ENCODE peak calls at places on chromosomes 1 and 21, in six cellular contexts. Q is GM12878, E is H1, Z is K562, B is HCT116, X is HepG2. S is an unnamed sample.
A peak's percentile ranks its signal among the peaks of the same experiment; 100 is the strongest.

GRCh38 chr1:28668191-28668955 is at the start of gene GMEB1:
- DNase-seq in Z (peak; percentile 95), E (no peak), B (peak; percentile 56), Q (peak; percentile 34), X (peak; percentile 73), S (peak; percentile 87)

GRCh38 chr1:22916469-22916817 is 56.2 kb downstream of the LACTBL1 start:
- DNase-seq in Q (no peak), E (no peak), B (no peak), X (no peak), Z (no peak), S (no peak)

GRCh38 chr1:19802269-19802668 is 2.6 kb upstream of the TMCO4 start:
- DNase-seq in E (no peak), B (no peak), X (no peak), Q (no peak), Z (no peak), S (no peak)

GRCh38 chr21:43585924-43586411 is 73.3 kb downstream of the HSF2BP start:
- DNase-seq in Z (no peak), Q (no peak), X (peak; percentile 99), B (peak; percentile 61), E (no peak), S (peak; percentile 35)

GRCh38 chr1:3483801-3484444 is 29.5 kb downstream of the ARHGEF16 start:
- DNase-seq in Z (peak; percentile 61), B (no peak), Q (no peak), X (peak; percentile 36), E (peak; percentile 44), S (peak; percentile 39)

GRCh38 chr1:113388621-113389355 is 1.5 kb upstream of the MAGI3 start:
- DNase-seq in E (no peak), X (peak; percentile 91), Q (no peak), B (no peak), Z (peak; percentile 74), S (peak; percentile 86)

GRCh38 chr1:75275107-75275506 is 140.9 kb downstream of the LHX8 start:
- DNase-seq in B (no peak), Q (no peak), Z (no peak), E (no peak), X (no peak), S (no peak)

GRCh38 chr1:34162852-34163766 is 1.9 kb downstream of the CSMD2 start:
- DNase-seq in Z (peak; percentile 50), B (peak; percentile 39), X (peak; percentile 32), Q (no peak), E (peak; percentile 86), S (peak; percentile 62)

GRCh38 chr1:29258189-29258973 is 22.1 kb downstream of the PTPRU start:
- DNase-seq in Z (peak; percentile 64), Q (no peak), E (no peak), B (no peak), X (no peak), S (no peak)

GRCh38 chr1:232183802-232184201 is 446.1 kb downstream of the SIPA1L2 start:
- DNase-seq in Q (no peak), B (no peak), X (no peak), E (no peak), Z (no peak), S (peak; percentile 50)

GRCh38 chr1:78441921-78442320 is 48.9 kb upstream of the PTGFR start:
- DNase-seq in Q (no peak), B (no peak), E (no peak), X (no peak), Z (no peak), S (no peak)

GRCh38 chr1:55309053-55309452 is 93.9 kb upstream of the USP24 start:
- DNase-seq in Q (no peak), E (no peak), Z (no peak), X (no peak), B (no peak), S (no peak)

GRCh38 chr1:110524311-110525249 is 5.6 kb upstream of the KCNA10 start:
- DNase-seq in B (peak; percentile 27), Q (no peak), E (peak; percentile 53), X (peak; percentile 21), Z (peak; percentile 70), S (peak; percentile 45)

GRCh38 chr1:54986532-54986931 is 6.1 kb downstream of the TMEM61 start:
- DNase-seq in Q (no peak), Z (no peak), E (no peak), B (no peak), X (no peak), S (no peak)

GRCh38 chr1:157418659-157419058 is 133.7 kb downstream of the FCRL5 start:
- DNase-seq in X (no peak), Q (no peak), E (no peak), Z (no peak), B (no peak), S (no peak)

GRCh38 chr1:118717893-118718292 is 270.2 kb downstream of the TBX15 start:
- DNase-seq in X (no peak), B (no peak), E (no peak), Q (no peak), Z (no peak), S (no peak)

GRCh38 chr21:44765231-44766013 is 36.2 kb downstream of the UBE2G2 start:
- DNase-seq in B (no peak), E (no peak), Q (no peak), X (no peak), Z (peak; percentile 70), S (no peak)

GRCh38 chr1:19042675-19043578 is 86.5 kb upstream of the IFFO2 start:
- DNase-seq in B (no peak), Z (no peak), X (no peak), E (no peak), Q (no peak), S (no peak)

GRCh38 chr1:233300326-233300725 is 4.8 kb upstream of the PCNX2 start:
- DNase-seq in Q (no peak), B (no peak), X (no peak), E (no peak), Z (no peak), S (no peak)

GRCh38 chr1:46393510-46393909 is 607 bp upstream of the FAAH start:
- DNase-seq in Q (no peak), X (no peak), B (no peak), E (no peak), Z (no peak), S (no peak)

GRCh38 chr1:241900381-241900780 is 52.4 kb downstream of the EXO1 start:
- DNase-seq in E (no peak), B (no peak), Z (no peak), X (no peak), Q (no peak), S (no peak)

GRCh38 chr21:27519357-27519756 is 552.5 kb upstream of the ADAMTS5 start:
- DNase-seq in Q (no peak), X (no peak), B (no peak), E (no peak), Z (no peak), S (no peak)

GRCh38 chr1:16138772-16139221 is 17.1 kb downstream of the EPHA2 start:
- DNase-seq in E (no peak), X (no peak), B (no peak), Z (no peak), Q (no peak), S (no peak)

GRCh38 chr21:45913416-45913765 is 68.2 kb upstream of the COL6A1 start:
- DNase-seq in Q (no peak), X (no peak), E (no peak), Z (no peak), B (no peak), S (no peak)

GRCh38 chr1:51661081-51661518 is 44.2 kb downstream of the OSBPL9 start:
- DNase-seq in E (no peak), X (no peak), Z (peak; percentile 71), B (no peak), Q (no peak), S (peak; percentile 10)

DNA sequence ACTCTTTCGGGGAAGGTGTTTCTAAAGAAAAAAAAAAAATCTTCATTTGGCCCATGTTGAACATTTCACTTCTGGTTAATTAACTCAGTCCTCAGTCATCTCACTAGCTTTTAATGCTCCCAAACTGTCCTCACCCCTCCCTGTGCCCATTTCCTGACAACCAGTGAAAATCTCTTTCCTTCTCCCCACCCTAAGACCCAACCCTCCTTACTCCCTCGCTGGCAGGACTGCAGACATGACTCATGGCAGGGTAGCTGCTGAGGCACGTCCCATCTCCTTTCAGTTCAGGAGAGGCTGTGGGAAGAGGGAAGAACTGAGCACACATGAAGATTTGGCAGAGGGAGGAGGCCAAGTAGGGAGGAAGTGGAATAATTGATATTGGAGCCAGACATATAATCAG is 12.6 kb downstream of the PKP1 start:
- DNase-seq in Z (no peak), X (no peak), Q (no peak), B (no peak), E (no peak), S (no peak)
- TF ChIP-seq JUND in Z (no peak), X (no peak), Q (no peak), B (peak; percentile 72), E (no peak), S (no peak)

DNA sequence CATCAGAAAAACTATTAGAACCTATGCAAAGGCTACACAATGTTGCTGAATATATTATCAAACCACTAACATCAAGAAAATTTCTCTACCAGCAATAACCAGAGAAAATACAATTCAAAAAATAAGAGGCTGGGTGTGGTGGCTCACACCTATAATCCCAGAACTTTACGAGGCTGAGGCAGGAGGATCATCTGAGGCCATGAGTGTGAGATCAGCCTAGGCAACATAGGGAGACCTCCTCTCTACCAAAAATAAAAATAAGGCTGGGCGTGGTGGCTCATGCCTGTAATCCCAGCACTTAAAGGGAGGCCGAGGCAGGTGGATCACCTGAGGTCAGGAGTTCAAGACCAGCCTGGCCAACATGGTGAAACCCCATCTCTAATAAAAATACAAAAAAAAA is 16.9 kb upstream of the PUM1 start:
- DNase-seq in Q (no peak), Z (no peak), X (no peak), E (no peak), B (no peak), S (no peak)
- TF ChIP-seq JUND in Q (no peak), Z (no peak), X (no peak), E (no peak), B (no peak), S (no peak)

DNA sequence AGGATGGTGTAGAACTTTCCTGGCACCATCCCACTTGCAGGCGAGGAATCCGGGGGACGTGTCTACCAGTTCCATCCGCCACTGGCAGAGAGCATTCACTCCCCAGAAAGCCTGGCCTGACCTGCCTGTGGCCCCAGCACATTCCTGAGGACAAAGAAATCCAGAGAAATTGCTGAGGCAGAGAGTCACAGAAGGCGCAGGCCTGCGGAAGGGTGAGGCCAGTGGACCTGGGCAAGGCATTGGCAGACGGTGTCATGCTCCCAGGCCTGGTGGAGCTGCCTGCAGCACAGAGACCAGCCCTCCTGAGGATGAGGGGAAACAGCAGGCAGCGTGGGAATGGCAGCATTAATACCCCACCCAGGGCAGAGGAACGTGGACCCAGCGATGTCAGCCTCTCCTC is 81.2 kb upstream of the F3 start:
- DNase-seq in X (no peak), Q (no peak), Z (no peak), B (peak; percentile 57), E (no peak), S (no peak)
- TF ChIP-seq JUND in X (no peak), Q (no peak), Z (no peak), B (peak; percentile 64), E (no peak), S (no peak)

DNA sequence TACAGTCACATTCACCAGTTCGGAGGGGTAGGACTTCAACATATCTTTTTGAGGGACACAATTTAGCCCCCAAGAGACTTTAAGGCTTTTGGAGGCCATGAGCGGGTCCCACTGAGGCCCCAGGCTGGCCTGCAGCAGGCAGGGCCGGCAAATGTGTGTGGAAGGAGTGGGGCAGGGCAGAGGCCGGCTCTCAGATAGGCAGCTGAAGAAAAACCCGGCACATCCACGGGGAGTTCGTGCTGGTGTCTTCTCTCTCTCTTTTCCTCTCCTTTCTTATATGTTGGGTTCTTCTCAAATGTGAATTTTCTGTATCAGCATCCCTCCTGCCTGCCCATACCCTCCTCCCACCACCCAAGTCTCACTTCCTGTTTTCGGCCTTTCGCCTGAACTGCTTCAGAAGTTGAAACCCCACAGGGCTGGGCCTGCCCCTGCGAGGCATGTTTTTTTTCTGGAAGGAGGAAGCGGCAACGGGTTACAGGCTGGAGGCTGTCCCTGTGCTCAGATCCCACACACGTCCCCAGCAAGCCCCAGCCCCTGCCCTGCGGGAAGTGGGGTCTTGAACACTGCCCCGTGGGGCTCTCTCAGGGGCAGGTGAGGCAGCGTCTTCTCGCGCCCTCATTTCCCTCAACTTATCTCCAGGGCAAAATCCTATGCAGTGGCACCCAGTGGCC is 9.8 kb upstream of the UMODL1 start:
- DNase-seq in X (no peak), Q (peak; percentile 81), E (no peak), Z (no peak), B (no peak), S (no peak)
- TF ChIP-seq JUND in X (no peak), Q (no peak), E (no peak), Z (no peak), B (no peak), S (no peak)